ENCODE peak calls at places on chromosome 20, in four cellular contexts. C is K562, G is HepG2, T is GM12878. E is an unnamed sample.

GRCh38 chr20:61140576-61140975 is 111.5 kb upstream of the CDH4 start:
- DNase-seq in T (no peak), G (no peak), C (no peak), E (no peak)

GRCh38 chr20:59351148-59352040 is 51.0 kb downstream of the EDN3 start:
- DNase-seq in T (no peak), G (no peak), C (no peak), E (no peak)

GRCh38 chr20:14801591-14802325 is 464.3 kb upstream of the FLRT3 start:
- DNase-seq in G (no peak), T (peak), C (no peak), E (no peak)

GRCh38 chr20:38764563-38765355 is 16.5 kb downstream of the ACTR5 start:
- DNase-seq in C (peak), T (no peak), G (peak), E (no peak)

GRCh38 chr20:18739785-18740184 is 73.8 kb upstream of the SCP2D1 start:
- DNase-seq in T (no peak), C (peak), G (no peak), E (peak)

GRCh38 chr20:64104667-64105451 is 2.5 kb downstream of the NPBWR2 start:
- DNase-seq in T (no peak), G (no peak), C (no peak), E (no peak)

GRCh38 chr20:59972037-59972801 is 14.0 kb downstream of the CDH26 start:
- DNase-seq in T (no peak), G (no peak), C (no peak), E (no peak)

GRCh38 chr20:33443006-33443511 is 504 bp downstream of the SNTA1 start:
- DNase-seq in T (no peak), C (peak), G (no peak), E (peak)

GRCh38 chr20:57653546-57653900 is 33.3 kb upstream of the ZBP1 start:
- DNase-seq in G (no peak), C (no peak), T (no peak), E (no peak)

GRCh38 chr20:46215913-46216707 is 92.2 kb downstream of the CDH22 start:
- DNase-seq in G (peak), C (peak), T (no peak), E (peak)

GRCh38 chr20:64164123-64164836 is at the start of gene MYT1:
- DNase-seq in G (no peak), C (no peak), T (no peak), E (no peak)

GRCh38 chr20:54560357-54560756 is 85.0 kb downstream of the DOK5 start:
- DNase-seq in C (no peak), T (no peak), G (no peak), E (no peak)

GRCh38 chr20:24100370-24101011 is 111.9 kb upstream of the GGTLC1 start:
- DNase-seq in G (peak), T (no peak), C (peak), E (peak)

GRCh38 chr20:34065260-34065659 is 46.8 kb downstream of the EIF2S2 start:
- DNase-seq in C (no peak), T (no peak), G (no peak), E (no peak)

GRCh38 chr20:53611449-53611894 is 17.8 kb upstream of the ZNF217 start:
- DNase-seq in T (peak), C (peak), G (no peak), E (peak)

GRCh38 chr20:5596401-5597193 is 153.6 kb upstream of the SHLD1 start:
- DNase-seq in G (no peak), T (no peak), C (peak), E (no peak)

GRCh38 chr20:3101737-3102574 is 17.4 kb upstream of the AVP start:
- DNase-seq in C (no peak), T (peak), G (no peak), E (no peak)

GRCh38 chr20:33419140-33419974 is 18.0 kb upstream of the CDK5RAP1 start:
- DNase-seq in G (no peak), C (peak), T (no peak), E (no peak)

GRCh38 chr20:3010985-3011723 is 32.3 kb upstream of the GNRH2 start:
- DNase-seq in T (no peak), G (no peak), C (no peak), E (no peak)

GRCh38 chr20:32352101-32352720 is 5.9 kb upstream of the ASXL1 start:
- DNase-seq in G (no peak), C (no peak), T (no peak), E (no peak)

GRCh38 chr20:23879811-23880374 is 345 bp upstream of the CST5 start:
- DNase-seq in G (peak), C (peak), T (no peak), E (no peak)

GRCh38 chr20:57693002-57693582 is 16.7 kb downstream of the PMEPA1 start:
- DNase-seq in G (no peak), C (no peak), T (no peak), E (no peak)

GRCh38 chr20:14986026-14986655 is 648.7 kb upstream of the FLRT3 start:
- DNase-seq in T (no peak), C (no peak), G (peak), E (no peak)

GRCh38 chr20:39849664-39850063 is 839.4 kb downstream of the MAFB start:
- DNase-seq in C (no peak), T (no peak), G (no peak), E (no peak)

GRCh38 chr20:49460916-49461315 is 21.6 kb downstream of the KCNB1 start:
- DNase-seq in T (no peak), G (no peak), C (no peak), E (no peak)

GRCh38 chr20:32494498-32495216 is 90.5 kb downstream of the NOL4L start:
- DNase-seq in C (no peak), G (no peak), T (no peak), E (no peak)

GRCh38 chr20:46269372-46269771 is 38.9 kb downstream of the CDH22 start:
- DNase-seq in C (no peak), G (no peak), T (no peak), E (no peak)

GRCh38 chr20:25223179-25223661 is 24.7 kb upstream of the PYGB start:
- DNase-seq in G (peak), T (no peak), C (peak), E (peak)

GRCh38 chr20:63058696-63059335 is 52.1 kb upstream of the BHLHE23 start:
- DNase-seq in G (no peak), T (no peak), C (peak), E (no peak)

GRCh38 chr20:13478366-13478765 is 160.4 kb downstream of the TASP1 start:
- DNase-seq in T (no peak), C (no peak), G (peak), E (no peak)

GRCh38 chr20:15205023-15205422 is 867.6 kb upstream of the FLRT3 start:
- DNase-seq in C (no peak), T (no peak), G (no peak), E (no peak)

GRCh38 chr20:25580711-25581110 is 4.6 kb downstream of the NINL start:
- DNase-seq in G (no peak), T (no peak), C (no peak), E (no peak)

GRCh38 chr20:8933391-8933807 is 135.5 kb upstream of the PLCB4 start:
- DNase-seq in T (no peak), C (no peak), G (no peak), E (no peak)

GRCh38 chr20:16711859-16712258 is 18.0 kb upstream of the SNRPB2 start:
- DNase-seq in C (no peak), T (no peak), G (no peak), E (no peak)
- TF ChIP-seq TARDBP in C (no peak), T (no peak), G (no peak), E (no peak)

DNA sequence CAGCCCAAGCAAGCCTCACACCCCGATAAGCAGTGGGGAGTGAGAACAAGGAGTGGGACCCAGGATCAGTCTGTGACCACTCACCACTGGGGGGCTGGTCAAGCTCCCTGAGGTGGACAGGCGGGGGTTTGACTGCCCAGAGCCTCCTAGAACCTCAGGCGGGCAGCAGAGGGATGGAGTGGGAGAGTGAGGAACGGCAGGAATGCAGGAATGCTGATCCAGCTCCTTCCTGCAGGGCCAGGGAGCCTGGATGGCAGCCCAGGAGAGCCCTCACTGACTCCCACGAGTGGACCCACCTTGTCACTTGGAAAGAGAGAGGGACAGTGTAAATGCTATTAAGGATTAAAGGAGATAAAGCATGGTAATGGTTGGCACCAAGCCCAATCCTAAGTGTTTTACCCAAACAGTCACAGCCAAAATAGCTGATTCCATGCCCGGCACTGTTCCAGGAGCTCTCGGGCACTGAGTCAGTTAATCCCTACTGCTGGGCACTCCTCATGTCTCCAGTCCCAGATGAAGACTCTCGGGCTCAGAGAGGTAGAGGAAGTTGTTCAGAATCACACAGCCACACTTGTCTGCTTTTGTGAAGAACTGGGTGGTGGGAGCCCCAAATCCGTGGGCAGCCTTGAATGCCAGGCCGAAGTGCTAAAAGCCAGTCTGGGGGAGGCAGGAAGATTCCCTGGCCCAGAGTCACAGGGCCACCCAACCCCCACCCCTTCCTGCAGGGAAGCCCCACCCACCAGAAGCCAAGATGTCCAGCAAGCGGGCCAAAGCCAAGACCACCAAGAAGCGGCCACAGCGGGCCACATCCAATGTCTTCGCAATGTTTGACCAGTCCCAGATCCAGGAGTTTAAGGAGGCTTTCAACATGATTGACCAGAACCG is 3.1 kb downstream of the MYL9 start:
- DNase-seq in G (no peak), T (no peak), C (no peak), E (no peak)
- TF ChIP-seq FOXM1 in G (no peak), T (no peak), C (no peak), E (no peak)

GRCh38 chr20:17580905-17581304 is 11.0 kb downstream of the DSTN start:
- DNase-seq in G (no peak), T (no peak), C (no peak), E (no peak)

GRCh38 chr20:17584684-17585083 is 14.8 kb downstream of the DSTN start:
- DNase-seq in T (no peak), G (no peak), C (no peak), E (no peak)

GRCh38 chr20:17576215-17576614 is 6.3 kb downstream of the DSTN start:
- DNase-seq in T (no peak), C (no peak), G (no peak), E (no peak)

GRCh38 chr20:17583126-17583525 is 13.3 kb downstream of the DSTN start:
- DNase-seq in T (no peak), G (no peak), C (no peak), E (no peak)

GRCh38 chr20:17579369-17580039 is 9.6 kb downstream of the DSTN start:
- DNase-seq in C (no peak), G (no peak), T (no peak), E (no peak)
- TF ChIP-seq TARDBP in C (no peak), G (no peak), T (no peak), E (no peak)

DNA sequence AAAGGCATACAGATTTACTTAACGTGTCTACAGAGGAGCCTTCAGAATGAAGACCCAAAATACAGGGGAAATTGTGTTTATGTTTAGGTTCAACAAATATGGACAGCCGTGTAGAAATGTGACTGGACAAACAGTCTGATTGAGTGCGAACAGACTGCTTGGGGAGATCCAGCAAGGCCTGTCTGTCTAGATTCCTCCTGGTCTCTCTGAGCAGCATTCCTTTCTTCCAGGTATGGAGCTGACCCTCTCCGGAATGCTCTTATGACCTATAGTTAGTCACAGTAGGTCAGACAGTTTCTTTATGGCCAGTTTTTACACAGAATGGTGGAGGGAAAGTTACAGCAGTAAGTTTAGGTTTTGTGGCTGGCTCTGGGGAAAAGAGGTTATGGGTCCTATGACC is 9.0 kb downstream of the RIN2 start:
- DNase-seq in C (no peak), T (no peak), G (no peak), E (no peak)
- TF ChIP-seq FOXM1 in C (no peak), T (no peak), G (no peak), E (no peak)

GRCh38 chr20:50595988-50596693 is 86.0 kb downstream of the PTPN1 start:
- DNase-seq in G (no peak), T (no peak), C (no peak), E (no peak)

GRCh38 chr20:50595433-50595895 is 85.3 kb downstream of the PTPN1 start:
- DNase-seq in T (no peak), G (no peak), C (no peak), E (no peak)

GRCh38 chr20:50598074-50598473 is 87.9 kb downstream of the PTPN1 start:
- DNase-seq in C (no peak), G (no peak), T (no peak), E (no peak)

GRCh38 chr20:50597406-50597969 is 87.3 kb downstream of the PTPN1 start:
- DNase-seq in C (no peak), T (no peak), G (no peak), E (no peak)

GRCh38 chr20:50596694-50597021 is 86.5 kb downstream of the PTPN1 start:
- DNase-seq in G (no peak), C (no peak), T (no peak), E (no peak)
- TF ChIP-seq TARDBP in G (no peak), C (no peak), T (no peak), E (no peak)

GRCh38 chr20:35311409-35311808 is 19.2 kb upstream of the FAM83C start:
- DNase-seq in C (peak), G (no peak), T (no peak), E (no peak)
- TF ChIP-seq FOXM1 in C (no peak), G (no peak), T (no peak), E (no peak)

GRCh38 chr20:47357296-47358051 is 975 bp upstream of the ZMYND8 start:
- DNase-seq in G (peak), T (no peak), C (peak), E (peak)

GRCh38 chr20:47358052-47358671 is 1.7 kb upstream of the ZMYND8 start:
- DNase-seq in T (no peak), C (no peak), G (peak), E (no peak)

GRCh38 chr20:47360207-47360488 is 3.6 kb upstream of the ZMYND8 start:
- DNase-seq in G (peak), T (no peak), C (no peak), E (no peak)

GRCh38 chr20:47359533-47360206 is 3.2 kb upstream of the ZMYND8 start:
- DNase-seq in G (no peak), C (no peak), T (no peak), E (no peak)

DNA sequence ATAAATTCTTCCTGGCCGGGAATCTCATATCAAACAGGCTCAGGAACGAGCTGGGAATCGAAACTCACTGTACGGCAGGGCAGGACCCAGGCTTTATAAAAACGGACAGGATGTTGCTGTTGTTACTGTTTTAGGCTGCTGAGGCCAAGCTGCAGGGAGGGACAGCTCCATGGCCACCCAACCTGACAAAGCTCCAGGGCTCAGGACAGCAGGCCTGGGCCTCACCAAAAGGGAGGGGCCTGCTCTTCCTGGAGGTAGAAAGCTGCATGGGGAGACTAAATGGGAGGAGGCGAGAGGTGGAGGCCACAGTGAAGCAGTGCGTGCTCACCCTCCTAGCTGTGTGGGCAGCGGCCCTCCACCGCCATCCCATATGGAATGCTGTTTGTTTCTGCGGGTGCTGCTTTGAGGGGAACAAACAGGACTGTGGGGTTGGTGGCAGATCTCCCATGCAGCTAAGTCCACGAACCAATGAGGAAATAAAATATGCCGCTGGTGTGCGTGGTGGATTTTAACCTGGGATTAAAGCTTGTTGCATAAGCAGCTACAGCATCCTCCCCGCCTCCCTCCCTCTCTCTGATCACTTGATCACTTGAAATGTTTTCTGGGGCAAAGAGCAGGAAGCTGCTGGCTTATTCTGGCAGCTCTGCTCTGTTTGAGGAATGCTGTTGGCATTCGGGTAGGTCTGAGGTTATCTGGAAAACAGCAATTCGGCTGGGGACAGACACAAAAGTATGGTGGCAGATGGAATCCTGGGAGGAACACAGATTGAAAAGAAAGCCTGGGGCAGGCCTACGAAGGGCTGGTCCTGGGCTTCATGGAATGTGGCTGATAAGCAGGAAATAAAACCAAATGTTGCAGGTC is 2.4 kb upstream of the ZMYND8 start:
- DNase-seq in C (peak), G (peak), T (no peak), E (no peak)
- TF ChIP-seq TARDBP in C (peak), G (peak), T (no peak), E (no peak)

GRCh38 chr20:1272368-1273155 is 6.5 kb downstream of the SNPH start:
- DNase-seq in C (no peak), T (no peak), G (no peak), E (no peak)
- TF ChIP-seq FOXM1 in C (no peak), T (no peak), G (no peak), E (no peak)

DNA sequence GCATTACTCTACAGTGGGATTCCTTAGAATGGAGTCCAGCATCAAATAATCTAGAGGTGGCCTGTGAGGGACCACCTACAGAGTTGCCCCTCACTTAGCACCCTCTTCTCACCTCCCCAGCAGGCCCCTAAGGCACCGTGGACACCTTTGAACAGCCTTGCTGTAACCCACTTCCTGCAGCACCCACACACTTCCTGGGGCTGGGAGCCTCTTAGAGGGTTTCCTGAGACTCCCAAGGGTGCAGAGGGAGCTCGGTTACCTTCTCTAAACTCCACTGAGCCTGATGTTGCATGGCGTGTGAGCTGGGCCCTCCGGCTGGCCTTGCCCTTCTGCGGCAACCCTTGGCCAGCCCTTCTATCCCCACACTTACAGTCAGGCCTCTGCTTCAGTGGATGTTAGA is 7.3 kb upstream of the SIRPG start:
- DNase-seq in T (peak), G (no peak), C (no peak), E (no peak)
- TF ChIP-seq TARDBP in T (peak), G (no peak), C (no peak), E (no peak)